ENCODE peak calls at places on chromosome 3, in nine cellular contexts. One of them, this sample, is unnamed.

GRCh38 chr3:106825962-106826605 is 551.2 kb upstream of the CCDC54 start:
- DNase-seq in esophagus muscularis mucosa: no peak
- DNase-seq in HCT116: no peak
- DNase-seq in transverse colon: no peak
- DNase-seq in endothelial cell of umbilical vein: peak; percentile 41
- DNase-seq in sigmoid colon: no peak
- DNase-seq in K562: no peak
- DNase-seq in breast epithelium: no peak
- DNase-seq in stomach: no peak
- DNase-seq in this sample: no peak

GRCh38 chr3:39193391-39193790 is 996 bp upstream of the XIRP1 start:
- DNase-seq in esophagus muscularis mucosa: no peak
- DNase-seq in HCT116: no peak
- DNase-seq in transverse colon: no peak
- DNase-seq in endothelial cell of umbilical vein: no peak
- DNase-seq in sigmoid colon: no peak
- DNase-seq in K562: no peak
- DNase-seq in breast epithelium: no peak
- DNase-seq in stomach: no peak
- DNase-seq in this sample: no peak

GRCh38 chr3:178084938-178085816 is 451.1 kb upstream of the KCNMB2 start:
- DNase-seq in esophagus muscularis mucosa: peak; percentile 93
- DNase-seq in HCT116: no peak
- DNase-seq in transverse colon: peak; percentile 75
- DNase-seq in endothelial cell of umbilical vein: peak; percentile 86
- DNase-seq in sigmoid colon: peak; percentile 93
- DNase-seq in K562: no peak
- DNase-seq in breast epithelium: peak; percentile 82
- DNase-seq in stomach: peak; percentile 50
- DNase-seq in this sample: peak; percentile 88

GRCh38 chr3:152241142-152242067 is 27.3 kb upstream of the MBNL1 start:
- DNase-seq in esophagus muscularis mucosa: no peak
- DNase-seq in HCT116: no peak
- DNase-seq in transverse colon: no peak
- DNase-seq in endothelial cell of umbilical vein: peak; percentile 57
- DNase-seq in sigmoid colon: no peak
- DNase-seq in K562: no peak
- DNase-seq in breast epithelium: no peak
- DNase-seq in stomach: no peak
- DNase-seq in this sample: no peak

GRCh38 chr3:39531681-39532080 is 64.2 kb downstream of the MOBP start:
- DNase-seq in esophagus muscularis mucosa: no peak
- DNase-seq in HCT116: peak; percentile 21
- DNase-seq in transverse colon: no peak
- DNase-seq in endothelial cell of umbilical vein: peak; percentile 98
- DNase-seq in sigmoid colon: no peak
- DNase-seq in K562: no peak
- DNase-seq in breast epithelium: no peak
- DNase-seq in stomach: no peak
- DNase-seq in this sample: no peak

GRCh38 chr3:55978953-55979352 is 489.3 kb downstream of the ERC2 start:
- DNase-seq in esophagus muscularis mucosa: no peak
- DNase-seq in HCT116: no peak
- DNase-seq in transverse colon: no peak
- DNase-seq in endothelial cell of umbilical vein: no peak
- DNase-seq in sigmoid colon: no peak
- DNase-seq in K562: no peak
- DNase-seq in breast epithelium: no peak
- DNase-seq in stomach: no peak
- DNase-seq in this sample: no peak

GRCh38 chr3:16940769-16941683 is 56.3 kb downstream of the PLCL2 start:
- DNase-seq in esophagus muscularis mucosa: no peak
- DNase-seq in HCT116: no peak
- DNase-seq in transverse colon: no peak
- DNase-seq in endothelial cell of umbilical vein: no peak
- DNase-seq in sigmoid colon: no peak
- DNase-seq in K562: no peak
- DNase-seq in breast epithelium: no peak
- DNase-seq in stomach: no peak
- DNase-seq in this sample: no peak

GRCh38 chr3:171789759-171790505 is 20.4 kb downstream of the PLD1 start:
- DNase-seq in esophagus muscularis mucosa: no peak
- DNase-seq in HCT116: no peak
- DNase-seq in transverse colon: no peak
- DNase-seq in endothelial cell of umbilical vein: no peak
- DNase-seq in sigmoid colon: no peak
- DNase-seq in K562: no peak
- DNase-seq in breast epithelium: no peak
- DNase-seq in stomach: no peak
- DNase-seq in this sample: peak; percentile 43

GRCh38 chr3:172958565-172958964 is 182.5 kb downstream of the SPATA16 start:
- DNase-seq in esophagus muscularis mucosa: no peak
- DNase-seq in HCT116: no peak
- DNase-seq in transverse colon: no peak
- DNase-seq in endothelial cell of umbilical vein: no peak
- DNase-seq in sigmoid colon: no peak
- DNase-seq in K562: no peak
- DNase-seq in breast epithelium: no peak
- DNase-seq in stomach: no peak
- DNase-seq in this sample: no peak

GRCh38 chr3:157452097-157452496 is 15.4 kb downstream of the PTX3 start:
- DNase-seq in esophagus muscularis mucosa: no peak
- DNase-seq in HCT116: no peak
- DNase-seq in transverse colon: no peak
- DNase-seq in endothelial cell of umbilical vein: peak; percentile 54
- DNase-seq in sigmoid colon: no peak
- DNase-seq in K562: no peak
- DNase-seq in breast epithelium: no peak
- DNase-seq in stomach: no peak
- DNase-seq in this sample: no peak

GRCh38 chr3:57041674-57042073 is 18.8 kb upstream of the SPATA12 start:
- DNase-seq in esophagus muscularis mucosa: no peak
- DNase-seq in HCT116: no peak
- DNase-seq in transverse colon: no peak
- DNase-seq in endothelial cell of umbilical vein: no peak
- DNase-seq in sigmoid colon: no peak
- DNase-seq in K562: no peak
- DNase-seq in breast epithelium: no peak
- DNase-seq in stomach: no peak
- DNase-seq in this sample: no peak

GRCh38 chr3:134748698-134749097 is 46.4 kb upstream of the EPHB1 start:
- DNase-seq in esophagus muscularis mucosa: peak; percentile 47
- DNase-seq in HCT116: no peak
- DNase-seq in transverse colon: no peak
- DNase-seq in endothelial cell of umbilical vein: no peak
- DNase-seq in sigmoid colon: no peak
- DNase-seq in K562: no peak
- DNase-seq in breast epithelium: no peak
- DNase-seq in stomach: no peak
- DNase-seq in this sample: no peak

GRCh38 chr3:32502944-32503286 is 263 bp upstream of the CMTM6 start:
- DNase-seq in esophagus muscularis mucosa: no peak
- DNase-seq in HCT116: no peak
- DNase-seq in transverse colon: no peak
- DNase-seq in endothelial cell of umbilical vein: no peak
- DNase-seq in sigmoid colon: no peak
- DNase-seq in K562: no peak
- DNase-seq in breast epithelium: no peak
- DNase-seq in stomach: no peak
- DNase-seq in this sample: no peak

GRCh38 chr3:32500225-32500624 is 2.4 kb downstream of the CMTM6 start:
- DNase-seq in esophagus muscularis mucosa: no peak
- DNase-seq in HCT116: no peak
- DNase-seq in transverse colon: no peak
- DNase-seq in endothelial cell of umbilical vein: peak; percentile 39
- DNase-seq in sigmoid colon: no peak
- DNase-seq in K562: no peak
- DNase-seq in breast epithelium: no peak
- DNase-seq in stomach: no peak
- DNase-seq in this sample: no peak

GRCh38 chr3:32501785-32502088 is 915 bp downstream of the CMTM6 start:
- DNase-seq in esophagus muscularis mucosa: no peak
- DNase-seq in HCT116: no peak
- DNase-seq in transverse colon: no peak
- DNase-seq in endothelial cell of umbilical vein: no peak
- DNase-seq in sigmoid colon: no peak
- DNase-seq in K562: no peak
- DNase-seq in breast epithelium: no peak
- DNase-seq in stomach: no peak
- DNase-seq in this sample: no peak

GRCh38 chr3:32500880-32501784 is 1.5 kb downstream of the CMTM6 start:
- DNase-seq in esophagus muscularis mucosa: no peak
- DNase-seq in HCT116: no peak
- DNase-seq in transverse colon: no peak
- DNase-seq in endothelial cell of umbilical vein: no peak
- DNase-seq in sigmoid colon: no peak
- DNase-seq in K562: peak; percentile 41
- DNase-seq in breast epithelium: no peak
- DNase-seq in stomach: no peak
- DNase-seq in this sample: no peak

DNA sequence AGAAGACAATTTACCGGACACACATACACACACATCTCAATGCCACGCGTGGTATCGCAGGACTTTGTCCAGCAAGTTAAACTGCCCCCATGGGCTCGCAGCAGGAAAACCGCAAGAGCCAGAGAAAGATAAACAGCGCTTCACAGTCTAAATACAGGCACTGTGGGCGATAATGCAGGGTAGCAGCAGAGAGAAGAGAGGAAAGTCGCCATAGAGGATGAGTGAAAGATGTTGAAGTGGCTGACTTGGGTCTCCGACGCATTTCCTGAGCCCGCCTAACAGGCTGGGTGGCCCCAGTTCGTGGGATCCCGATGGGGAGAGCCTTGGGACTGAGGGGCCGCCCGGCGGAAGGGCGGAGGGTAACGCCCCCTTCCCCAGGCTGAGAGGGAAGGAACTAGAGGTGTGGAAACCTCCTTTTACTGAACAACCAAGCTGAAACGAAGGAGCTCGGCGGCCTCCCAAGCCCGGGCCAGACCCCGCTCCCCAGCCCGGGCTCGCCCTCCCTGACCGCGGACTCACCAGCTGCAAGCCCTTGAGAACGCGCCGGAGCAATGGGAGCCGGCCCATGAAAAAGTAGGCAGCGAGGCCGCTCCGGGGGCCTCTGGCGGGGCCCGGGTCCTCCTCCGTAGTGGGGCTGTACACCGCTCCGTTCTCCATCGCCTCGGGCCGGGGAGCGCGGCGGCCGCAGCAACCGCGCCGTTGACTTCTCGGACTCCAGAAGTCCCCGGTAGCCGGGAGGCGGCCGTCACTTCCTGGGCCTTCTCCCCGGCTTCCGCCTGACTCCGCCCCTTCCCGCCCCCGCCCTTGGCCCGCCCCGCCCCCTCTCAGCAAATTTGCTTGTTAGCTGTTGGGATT is at the start of gene CMTM6:
- DNase-seq in esophagus muscularis mucosa: peak; percentile 97
- DNase-seq in HCT116: peak; percentile 42
- DNase-seq in transverse colon: peak; percentile 87
- DNase-seq in endothelial cell of umbilical vein: peak; percentile 78
- DNase-seq in sigmoid colon: peak; percentile 91
- DNase-seq in K562: peak; percentile 97
- DNase-seq in breast epithelium: peak; percentile 77
- DNase-seq in stomach: peak; percentile 84
- DNase-seq in this sample: peak; percentile 80
- TF ChIP-seq POLR2A in esophagus muscularis mucosa: no peak
- TF ChIP-seq POLR2A in HCT116: no peak
- TF ChIP-seq POLR2A in transverse colon: peak; percentile 53
- TF ChIP-seq POLR2A in endothelial cell of umbilical vein: peak; percentile 78
- TF ChIP-seq POLR2A in sigmoid colon: peak; percentile 37
- TF ChIP-seq POLR2A in K562: peak; percentile 87
- TF ChIP-seq POLR2A in breast epithelium: no peak
- TF ChIP-seq POLR2A in stomach: no peak
- TF ChIP-seq POLR2A in this sample: peak; percentile 71

GRCh38 chr3:190306026-190306425 is 16.2 kb downstream of the CLDN1 start:
- DNase-seq in esophagus muscularis mucosa: no peak
- DNase-seq in HCT116: no peak
- DNase-seq in transverse colon: no peak
- DNase-seq in endothelial cell of umbilical vein: no peak
- DNase-seq in sigmoid colon: no peak
- DNase-seq in K562: no peak
- DNase-seq in breast epithelium: no peak
- DNase-seq in stomach: no peak
- DNase-seq in this sample: no peak
- H3K4me1 ChIP-seq in esophagus muscularis mucosa: peaks cover 10% of the 10 kb centered on the region
- H3K4me1 ChIP-seq in HCT116: no peaks in the 10 kb centered on the region
- H3K4me1 ChIP-seq in transverse colon: peaks cover 3% of the 10 kb centered on the region
- H3K4me1 ChIP-seq in endothelial cell of umbilical vein: peaks cover 8% of the 10 kb centered on the region
- H3K4me1 ChIP-seq in sigmoid colon: peaks cover 11% of the 10 kb centered on the region
- H3K4me1 ChIP-seq in K562: no peaks in the 10 kb centered on the region
- H3K4me1 ChIP-seq in breast epithelium: no peaks in the 10 kb centered on the region
- H3K4me1 ChIP-seq in stomach: no peaks in the 10 kb centered on the region
- H3K4me1 ChIP-seq in this sample: no peaks in the 10 kb centered on the region

GRCh38 chr3:127363171-127363570 is 75.3 kb upstream of the PRR20G start:
- DNase-seq in esophagus muscularis mucosa: no peak
- DNase-seq in HCT116: no peak
- DNase-seq in transverse colon: no peak
- DNase-seq in endothelial cell of umbilical vein: no peak
- DNase-seq in sigmoid colon: no peak
- DNase-seq in K562: no peak
- DNase-seq in breast epithelium: no peak
- DNase-seq in stomach: no peak
- DNase-seq in this sample: no peak
- TF ChIP-seq POLR2AphosphoS5 in esophagus muscularis mucosa: no peak
- TF ChIP-seq POLR2AphosphoS5 in HCT116: no peak
- TF ChIP-seq POLR2AphosphoS5 in transverse colon: no peak
- TF ChIP-seq POLR2AphosphoS5 in endothelial cell of umbilical vein: no peak
- TF ChIP-seq POLR2AphosphoS5 in sigmoid colon: no peak
- TF ChIP-seq POLR2AphosphoS5 in K562: no peak
- TF ChIP-seq POLR2AphosphoS5 in breast epithelium: no peak
- TF ChIP-seq POLR2AphosphoS5 in stomach: no peak
- TF ChIP-seq POLR2AphosphoS5 in this sample: no peak

GRCh38 chr3:127222664-127223063 is 29.7 kb downstream of the PRR23E start:
- DNase-seq in esophagus muscularis mucosa: peak; percentile 86
- DNase-seq in HCT116: no peak
- DNase-seq in transverse colon: no peak
- DNase-seq in endothelial cell of umbilical vein: no peak
- DNase-seq in sigmoid colon: no peak
- DNase-seq in K562: no peak
- DNase-seq in breast epithelium: no peak
- DNase-seq in stomach: no peak
- DNase-seq in this sample: no peak

GRCh38 chr3:127228866-127229265 is 35.9 kb downstream of the PRR23E start:
- DNase-seq in esophagus muscularis mucosa: peak; percentile 79
- DNase-seq in HCT116: no peak
- DNase-seq in transverse colon: no peak
- DNase-seq in endothelial cell of umbilical vein: no peak
- DNase-seq in sigmoid colon: no peak
- DNase-seq in K562: no peak
- DNase-seq in breast epithelium: no peak
- DNase-seq in stomach: no peak
- DNase-seq in this sample: no peak

GRCh38 chr3:127226451-127226850 is 33.5 kb downstream of the PRR23E start:
- DNase-seq in esophagus muscularis mucosa: peak; percentile 60
- DNase-seq in HCT116: peak; percentile 37
- DNase-seq in transverse colon: no peak
- DNase-seq in endothelial cell of umbilical vein: no peak
- DNase-seq in sigmoid colon: no peak
- DNase-seq in K562: no peak
- DNase-seq in breast epithelium: no peak
- DNase-seq in stomach: no peak
- DNase-seq in this sample: no peak

GRCh38 chr3:127224118-127224517 is 31.2 kb downstream of the PRR23E start:
- DNase-seq in esophagus muscularis mucosa: peak; percentile 86
- DNase-seq in HCT116: no peak
- DNase-seq in transverse colon: no peak
- DNase-seq in endothelial cell of umbilical vein: no peak
- DNase-seq in sigmoid colon: no peak
- DNase-seq in K562: no peak
- DNase-seq in breast epithelium: no peak
- DNase-seq in stomach: no peak
- DNase-seq in this sample: no peak

GRCh38 chr3:127226946-127227842 is 34.3 kb downstream of the PRR23E start:
- DNase-seq in esophagus muscularis mucosa: peak; percentile 85
- DNase-seq in HCT116: peak; percentile 34
- DNase-seq in transverse colon: no peak
- DNase-seq in endothelial cell of umbilical vein: no peak
- DNase-seq in sigmoid colon: no peak
- DNase-seq in K562: peak; percentile 16
- DNase-seq in breast epithelium: no peak
- DNase-seq in stomach: no peak
- DNase-seq in this sample: no peak
- TF ChIP-seq POLR2A in esophagus muscularis mucosa: no peak
- TF ChIP-seq POLR2A in HCT116: no peak
- TF ChIP-seq POLR2A in transverse colon: no peak
- TF ChIP-seq POLR2A in endothelial cell of umbilical vein: no peak
- TF ChIP-seq POLR2A in sigmoid colon: no peak
- TF ChIP-seq POLR2A in K562: no peak
- TF ChIP-seq POLR2A in breast epithelium: no peak
- TF ChIP-seq POLR2A in stomach: no peak
- TF ChIP-seq POLR2A in this sample: no peak

This sample was measured in prostate gland.